ENCODE peak calls at places on chromosomes 3 and 15, in nine cellular contexts. One of them, this sample, is unnamed.

GRCh38 chr15:90407871-90408317 is 19.9 kb downstream of the IQGAP1 start:
- DNase-seq in OCI-LY7: no peak
- DNase-seq in AG04450: no peak
- DNase-seq in hippocampal formation: no peak
- DNase-seq in GM03348: no peak
- DNase-seq in stimulated activated CD8-positive, alpha-beta memory T cell treated with anti-CD3 and anti-CD28 coated beads, Interleukin-15, amount 100 ng/mL, for 48 hours: no peak
- DNase-seq in endothelial cell: no peak
- DNase-seq in suprapubic skin: no peak
- DNase-seq in left lung: no peak
- DNase-seq in this sample: no peak

GRCh38 chr3:87077354-87077753 is 86.4 kb upstream of the VGLL3 start:
- DNase-seq in left lung: no peak
- DNase-seq in hippocampal formation: no peak
- DNase-seq in stimulated activated CD8-positive, alpha-beta memory T cell treated with anti-CD3 and anti-CD28 coated beads, Interleukin-15, amount 100 ng/mL, for 48 hours: no peak
- DNase-seq in OCI-LY7: no peak
- DNase-seq in AG04450: no peak
- DNase-seq in suprapubic skin: no peak
- DNase-seq in endothelial cell: no peak
- DNase-seq in GM03348: no peak
- DNase-seq in this sample: no peak

GRCh38 chr3:169091196-169091595 is 572.3 kb downstream of the MECOM start:
- DNase-seq in endothelial cell: no peak
- DNase-seq in suprapubic skin: no peak
- DNase-seq in AG04450: no peak
- DNase-seq in OCI-LY7: no peak
- DNase-seq in hippocampal formation: no peak
- DNase-seq in stimulated activated CD8-positive, alpha-beta memory T cell treated with anti-CD3 and anti-CD28 coated beads, Interleukin-15, amount 100 ng/mL, for 48 hours: no peak
- DNase-seq in left lung: no peak
- DNase-seq in GM03348: peak; percentile 50
- DNase-seq in this sample: no peak

GRCh38 chr3:165868088-165868487 is 30.9 kb upstream of the BCHE start:
- DNase-seq in endothelial cell: no peak
- DNase-seq in GM03348: no peak
- DNase-seq in AG04450: no peak
- DNase-seq in hippocampal formation: no peak
- DNase-seq in OCI-LY7: no peak
- DNase-seq in stimulated activated CD8-positive, alpha-beta memory T cell treated with anti-CD3 and anti-CD28 coated beads, Interleukin-15, amount 100 ng/mL, for 48 hours: no peak
- DNase-seq in suprapubic skin: no peak
- DNase-seq in left lung: no peak
- DNase-seq in this sample: no peak

GRCh38 chr3:136891934-136892855 is 30.2 kb downstream of the NCK1 start:
- DNase-seq in GM03348: no peak
- DNase-seq in suprapubic skin: no peak
- DNase-seq in left lung: no peak
- DNase-seq in hippocampal formation: no peak
- DNase-seq in endothelial cell: no peak
- DNase-seq in stimulated activated CD8-positive, alpha-beta memory T cell treated with anti-CD3 and anti-CD28 coated beads, Interleukin-15, amount 100 ng/mL, for 48 hours: no peak
- DNase-seq in OCI-LY7: no peak
- DNase-seq in AG04450: no peak
- DNase-seq in this sample: no peak

GRCh38 chr3:16249336-16249735 is 15.4 kb downstream of the DPH3 start:
- DNase-seq in endothelial cell: peak; percentile 58
- DNase-seq in left lung: no peak
- DNase-seq in suprapubic skin: no peak
- DNase-seq in hippocampal formation: no peak
- DNase-seq in stimulated activated CD8-positive, alpha-beta memory T cell treated with anti-CD3 and anti-CD28 coated beads, Interleukin-15, amount 100 ng/mL, for 48 hours: no peak
- DNase-seq in GM03348: peak; percentile 34
- DNase-seq in AG04450: no peak
- DNase-seq in OCI-LY7: peak; percentile 48
- DNase-seq in this sample: no peak

GRCh38 chr15:85955501-85956391 is 123.9 kb upstream of the AGBL1 start:
- DNase-seq in left lung: no peak
- DNase-seq in OCI-LY7: no peak
- DNase-seq in endothelial cell: no peak
- DNase-seq in AG04450: no peak
- DNase-seq in suprapubic skin: no peak
- DNase-seq in GM03348: no peak
- DNase-seq in stimulated activated CD8-positive, alpha-beta memory T cell treated with anti-CD3 and anti-CD28 coated beads, Interleukin-15, amount 100 ng/mL, for 48 hours: no peak
- DNase-seq in hippocampal formation: no peak
- DNase-seq in this sample: no peak

GRCh38 chr15:41926184-41927056 is 32.6 kb upstream of the SPTBN5 start:
- DNase-seq in left lung: no peak
- DNase-seq in OCI-LY7: peak; percentile 31
- DNase-seq in AG04450: no peak
- DNase-seq in endothelial cell: peak; percentile 28
- DNase-seq in hippocampal formation: no peak
- DNase-seq in stimulated activated CD8-positive, alpha-beta memory T cell treated with anti-CD3 and anti-CD28 coated beads, Interleukin-15, amount 100 ng/mL, for 48 hours: no peak
- DNase-seq in suprapubic skin: no peak
- DNase-seq in GM03348: peak; percentile 40
- DNase-seq in this sample: no peak

GRCh38 chr3:57974796-57975388 is 33.3 kb upstream of the FLNB start:
- DNase-seq in hippocampal formation: no peak
- DNase-seq in stimulated activated CD8-positive, alpha-beta memory T cell treated with anti-CD3 and anti-CD28 coated beads, Interleukin-15, amount 100 ng/mL, for 48 hours: no peak
- DNase-seq in endothelial cell: no peak
- DNase-seq in suprapubic skin: no peak
- DNase-seq in OCI-LY7: no peak
- DNase-seq in AG04450: peak; percentile 87
- DNase-seq in left lung: no peak
- DNase-seq in GM03348: peak; percentile 91
- DNase-seq in this sample: no peak

GRCh38 chr3:124811441-124811840 is 75.7 kb downstream of the ITGB5 start:
- DNase-seq in endothelial cell: no peak
- DNase-seq in GM03348: peak; percentile 85
- DNase-seq in suprapubic skin: no peak
- DNase-seq in AG04450: no peak
- DNase-seq in left lung: no peak
- DNase-seq in stimulated activated CD8-positive, alpha-beta memory T cell treated with anti-CD3 and anti-CD28 coated beads, Interleukin-15, amount 100 ng/mL, for 48 hours: no peak
- DNase-seq in hippocampal formation: no peak
- DNase-seq in OCI-LY7: no peak
- DNase-seq in this sample: no peak

GRCh38 chr3:43894176-43895049 is 203.7 kb downstream of the ABHD5 start:
- DNase-seq in GM03348: peak; percentile 85
- DNase-seq in left lung: no peak
- DNase-seq in AG04450: peak; percentile 61
- DNase-seq in endothelial cell: peak; percentile 75
- DNase-seq in suprapubic skin: no peak
- DNase-seq in hippocampal formation: peak; percentile 21
- DNase-seq in OCI-LY7: peak; percentile 89
- DNase-seq in stimulated activated CD8-positive, alpha-beta memory T cell treated with anti-CD3 and anti-CD28 coated beads, Interleukin-15, amount 100 ng/mL, for 48 hours: peak; percentile 15
- DNase-seq in this sample: no peak

GRCh38 chr3:12796171-12797123 is at the start of gene CAND2:
- DNase-seq in endothelial cell: peak; percentile 40
- DNase-seq in suprapubic skin: no peak
- DNase-seq in GM03348: peak; percentile 75
- DNase-seq in AG04450: no peak
- DNase-seq in stimulated activated CD8-positive, alpha-beta memory T cell treated with anti-CD3 and anti-CD28 coated beads, Interleukin-15, amount 100 ng/mL, for 48 hours: peak; percentile 9
- DNase-seq in hippocampal formation: peak; percentile 48
- DNase-seq in left lung: peak; percentile 57
- DNase-seq in OCI-LY7: peak; percentile 73
- DNase-seq in this sample: peak; percentile 15

GRCh38 chr3:39910828-39911464 is 101.5 kb downstream of the MYRIP start:
- DNase-seq in left lung: no peak
- DNase-seq in suprapubic skin: no peak
- DNase-seq in endothelial cell: no peak
- DNase-seq in hippocampal formation: no peak
- DNase-seq in OCI-LY7: no peak
- DNase-seq in AG04450: no peak
- DNase-seq in stimulated activated CD8-positive, alpha-beta memory T cell treated with anti-CD3 and anti-CD28 coated beads, Interleukin-15, amount 100 ng/mL, for 48 hours: no peak
- DNase-seq in GM03348: no peak
- DNase-seq in this sample: no peak

GRCh38 chr3:66037986-66038369 is 740 bp downstream of the MAGI1 start:
- DNase-seq in left lung: no peak
- DNase-seq in hippocampal formation: no peak
- DNase-seq in AG04450: no peak
- DNase-seq in endothelial cell: peak; percentile 31
- DNase-seq in stimulated activated CD8-positive, alpha-beta memory T cell treated with anti-CD3 and anti-CD28 coated beads, Interleukin-15, amount 100 ng/mL, for 48 hours: no peak
- DNase-seq in suprapubic skin: no peak
- DNase-seq in GM03348: peak; percentile 36
- DNase-seq in OCI-LY7: peak; percentile 19
- DNase-seq in this sample: no peak

GRCh38 chr15:62125763-62126162 is 39.3 kb downstream of the C2CD4B start:
- DNase-seq in suprapubic skin: no peak
- DNase-seq in OCI-LY7: peak; percentile 5
- DNase-seq in endothelial cell: no peak
- DNase-seq in GM03348: peak; percentile 53
- DNase-seq in hippocampal formation: no peak
- DNase-seq in stimulated activated CD8-positive, alpha-beta memory T cell treated with anti-CD3 and anti-CD28 coated beads, Interleukin-15, amount 100 ng/mL, for 48 hours: no peak
- DNase-seq in left lung: no peak
- DNase-seq in AG04450: no peak
- DNase-seq in this sample: no peak

GRCh38 chr3:194262345-194263305 is 88.5 kb downstream of the CPN2 start:
- DNase-seq in left lung: no peak
- DNase-seq in AG04450: no peak
- DNase-seq in GM03348: no peak
- DNase-seq in hippocampal formation: no peak
- DNase-seq in endothelial cell: no peak
- DNase-seq in stimulated activated CD8-positive, alpha-beta memory T cell treated with anti-CD3 and anti-CD28 coated beads, Interleukin-15, amount 100 ng/mL, for 48 hours: no peak
- DNase-seq in suprapubic skin: peak; percentile 20
- DNase-seq in OCI-LY7: no peak
- DNase-seq in this sample: no peak

GRCh38 chr15:29134641-29135071 is 135.0 kb downstream of the NSMCE3 start:
- DNase-seq in endothelial cell: no peak
- DNase-seq in suprapubic skin: no peak
- DNase-seq in GM03348: no peak
- DNase-seq in AG04450: no peak
- DNase-seq in stimulated activated CD8-positive, alpha-beta memory T cell treated with anti-CD3 and anti-CD28 coated beads, Interleukin-15, amount 100 ng/mL, for 48 hours: no peak
- DNase-seq in OCI-LY7: no peak
- DNase-seq in hippocampal formation: no peak
- DNase-seq in left lung: no peak
- DNase-seq in this sample: no peak